ENCODE peak calls at places on chromosomes 11 and 22, in five cellular contexts. One of them, this sample, is unnamed.

GRCh38 chr11:44037658-44037998 is 10.2 kb upstream of the ACCSL start:
- DNase-seq in H9: peak; percentile 1
- DNase-seq in H1: peak; percentile 19
- DNase-seq in trophoblast cell: no peak
- DNase-seq in neuronal stem cell: no peak
- DNase-seq in this sample: no peak

GRCh38 chr11:61580292-61580888 is 486 bp downstream of the SYT7 start:
- DNase-seq in H9: no peak
- DNase-seq in H1: peak; percentile 71
- DNase-seq in trophoblast cell: peak; percentile 21
- DNase-seq in neuronal stem cell: no peak
- DNase-seq in this sample: no peak

GRCh38 chr11:114215871-114216803 is 80.1 kb upstream of the NNMT start:
- DNase-seq in H9: no peak
- DNase-seq in H1: no peak
- DNase-seq in trophoblast cell: no peak
- DNase-seq in neuronal stem cell: no peak
- DNase-seq in this sample: no peak

GRCh38 chr22:47376901-47377520 is 614.6 kb downstream of the TBC1D22A start:
- DNase-seq in H9: no peak
- DNase-seq in H1: no peak
- DNase-seq in trophoblast cell: no peak
- DNase-seq in neuronal stem cell: no peak
- DNase-seq in this sample: no peak

GRCh38 chr11:1750481-1750839 is at the start of gene IFITM10:
- DNase-seq in H9: no peak
- DNase-seq in H1: peak; percentile 71
- DNase-seq in trophoblast cell: no peak
- DNase-seq in neuronal stem cell: no peak
- DNase-seq in this sample: no peak

GRCh38 chr22:31491218-31491962 is 1.7 kb upstream of the EIF4ENIF1 start:
- DNase-seq in H9: peak; percentile 31
- DNase-seq in H1: no peak
- DNase-seq in trophoblast cell: no peak
- DNase-seq in neuronal stem cell: peak; percentile 59
- DNase-seq in this sample: no peak

GRCh38 chr22:50525991-50526848 is 822 bp upstream of the SCO2 start:
- DNase-seq in H9: peak; percentile 73
- DNase-seq in H1: peak; percentile 85
- DNase-seq in trophoblast cell: peak; percentile 97
- DNase-seq in neuronal stem cell: peak; percentile 75
- DNase-seq in this sample: peak; percentile 83

GRCh38 chr11:126637800-126638175 is 282.3 kb downstream of the ST3GAL4 start:
- DNase-seq in H9: no peak
- DNase-seq in H1: no peak
- DNase-seq in trophoblast cell: peak; percentile 86
- DNase-seq in neuronal stem cell: no peak
- DNase-seq in this sample: no peak

GRCh38 chr11:3052109-3052479 is 5.1 kb downstream of the CARS1 start:
- DNase-seq in H9: no peak
- DNase-seq in H1: no peak
- DNase-seq in trophoblast cell: no peak
- DNase-seq in neuronal stem cell: no peak
- DNase-seq in this sample: no peak

GRCh38 chr22:39960791-39961746 is 872 bp downstream of the TMA7B start:
- DNase-seq in H9: no peak
- DNase-seq in H1: no peak
- DNase-seq in trophoblast cell: peak; percentile 23
- DNase-seq in neuronal stem cell: no peak
- DNase-seq in this sample: peak; percentile 98

GRCh38 chr22:46791201-46791731 is 28.8 kb downstream of the TBC1D22A start:
- DNase-seq in H9: no peak
- DNase-seq in H1: no peak
- DNase-seq in trophoblast cell: peak; percentile 26
- DNase-seq in neuronal stem cell: no peak
- DNase-seq in this sample: peak; percentile 36

GRCh38 chr11:2202071-2202899 is 30.7 kb upstream of the TH start:
- DNase-seq in H9: no peak
- DNase-seq in H1: no peak
- DNase-seq in trophoblast cell: peak; percentile 99
- DNase-seq in neuronal stem cell: no peak
- DNase-seq in this sample: no peak

GRCh38 chr11:116379185-116379828 is 393.5 kb downstream of the BUD13 start:
- DNase-seq in H9: peak; percentile 43
- DNase-seq in H1: peak; percentile 81
- DNase-seq in trophoblast cell: peak; percentile 50
- DNase-seq in neuronal stem cell: peak; percentile 66
- DNase-seq in this sample: peak; percentile 1

GRCh38 chr11:38784164-38784563 is 2186.1 kb upstream of the RAG2 start:
- DNase-seq in H9: no peak
- DNase-seq in H1: no peak
- DNase-seq in trophoblast cell: no peak
- DNase-seq in neuronal stem cell: no peak
- DNase-seq in this sample: no peak

GRCh38 chr11:103959279-103959930 is 77.0 kb upstream of the DDI1 start:
- DNase-seq in H9: no peak
- DNase-seq in H1: no peak
- DNase-seq in trophoblast cell: no peak
- DNase-seq in neuronal stem cell: no peak
- DNase-seq in this sample: peak; percentile 42

GRCh38 chr22:17773606-17774205 is 563 bp downstream of the BID start:
- DNase-seq in H9: peak; percentile 78
- DNase-seq in H1: peak; percentile 81
- DNase-seq in trophoblast cell: peak; percentile 52
- DNase-seq in neuronal stem cell: peak; percentile 67
- DNase-seq in this sample: peak; percentile 46

GRCh38 chr11:14642873-14643696 is 519 bp upstream of the PDE3B start:
- DNase-seq in H9: no peak
- DNase-seq in H1: no peak
- DNase-seq in trophoblast cell: no peak
- DNase-seq in neuronal stem cell: no peak
- DNase-seq in this sample: no peak

GRCh38 chr11:30585892-30586250 is 282 bp downstream of the MPPED2 start:
- DNase-seq in H9: peak; percentile 51
- DNase-seq in H1: no peak
- DNase-seq in trophoblast cell: no peak
- DNase-seq in neuronal stem cell: no peak
- DNase-seq in this sample: no peak

GRCh38 chr22:44378380-44378779 is 65.6 kb upstream of the SHISAL1 start:
- DNase-seq in H9: no peak
- DNase-seq in H1: no peak
- DNase-seq in trophoblast cell: no peak
- DNase-seq in neuronal stem cell: no peak
- DNase-seq in this sample: no peak

GRCh38 chr11:87463486-87464102 is 425.9 kb downstream of the TMEM135 start:
- DNase-seq in H9: peak; percentile 56
- DNase-seq in H1: no peak
- DNase-seq in trophoblast cell: peak; percentile 49
- DNase-seq in neuronal stem cell: peak; percentile 27
- DNase-seq in this sample: no peak

GRCh38 chr11:35566885-35567284 is 41.5 kb upstream of the PAMR1 start:
- DNase-seq in H9: no peak
- DNase-seq in H1: no peak
- DNase-seq in trophoblast cell: no peak
- DNase-seq in neuronal stem cell: no peak
- DNase-seq in this sample: no peak

GRCh38 chr11:60862171-60862570 is 5.2 kb upstream of the ZP1 start:
- DNase-seq in H9: no peak
- DNase-seq in H1: no peak
- DNase-seq in trophoblast cell: no peak
- DNase-seq in neuronal stem cell: no peak
- DNase-seq in this sample: no peak

GRCh38 chr11:79006854-79007253 is 432.2 kb upstream of the NARS2 start:
- DNase-seq in H9: no peak
- DNase-seq in H1: no peak
- DNase-seq in trophoblast cell: no peak
- DNase-seq in neuronal stem cell: no peak
- DNase-seq in this sample: no peak

GRCh38 chr11:48034926-48035876 is 54.8 kb downstream of the PTPRJ start:
- DNase-seq in H9: no peak
- DNase-seq in H1: no peak
- DNase-seq in trophoblast cell: no peak
- DNase-seq in neuronal stem cell: no peak
- DNase-seq in this sample: no peak

GRCh38 chr11:124977006-124977405 is 23.0 kb downstream of the CCDC15 start:
- DNase-seq in H9: no peak
- DNase-seq in H1: no peak
- DNase-seq in trophoblast cell: no peak
- DNase-seq in neuronal stem cell: no peak
- DNase-seq in this sample: no peak

GRCh38 chr22:32801436-32802290 is at the start of gene TIMP3:
- DNase-seq in H9: peak; percentile 86
- DNase-seq in H1: peak; percentile 89
- DNase-seq in trophoblast cell: peak; percentile 65
- DNase-seq in neuronal stem cell: peak; percentile 69
- DNase-seq in this sample: peak; percentile 86

GRCh38 chr11:68099474-68100405 is 21.4 kb downstream of the CHKA start:
- DNase-seq in H9: no peak
- DNase-seq in H1: no peak
- DNase-seq in trophoblast cell: no peak
- DNase-seq in neuronal stem cell: no peak
- DNase-seq in this sample: no peak

GRCh38 chr11:446886-447285 is 3.2 kb upstream of the PTDSS2 start:
- DNase-seq in H9: no peak
- DNase-seq in H1: no peak
- DNase-seq in trophoblast cell: no peak
- DNase-seq in neuronal stem cell: no peak
- DNase-seq in this sample: no peak

GRCh38 chr11:5701184-5701583 is 11.6 kb downstream of the TRIM22 start:
- DNase-seq in H9: no peak
- DNase-seq in H1: no peak
- DNase-seq in trophoblast cell: no peak
- DNase-seq in neuronal stem cell: no peak
- DNase-seq in this sample: no peak

GRCh38 chr11:64675417-64676252 is 47.4 kb downstream of the NRXN2 start:
- DNase-seq in H9: no peak
- DNase-seq in H1: no peak
- DNase-seq in trophoblast cell: peak; percentile 16
- DNase-seq in neuronal stem cell: no peak
- DNase-seq in this sample: peak; percentile 92

GRCh38 chr11:29184939-29185890 is 831.6 kb downstream of the KCNA4 start:
- DNase-seq in H9: no peak
- DNase-seq in H1: no peak
- DNase-seq in trophoblast cell: no peak
- DNase-seq in neuronal stem cell: no peak
- DNase-seq in this sample: peak; percentile 93

GRCh38 chr11:108170191-108170590 is 48.8 kb downstream of the ACAT1 start:
- DNase-seq in H9: no peak
- DNase-seq in H1: no peak
- DNase-seq in trophoblast cell: no peak
- DNase-seq in neuronal stem cell: no peak
- DNase-seq in this sample: no peak

GRCh38 chr11:2301631-2302272 is at the start of the genes C11orf21 and TSPAN32:
- DNase-seq in H9: no peak
- DNase-seq in H1: no peak
- DNase-seq in trophoblast cell: no peak
- DNase-seq in neuronal stem cell: no peak
- DNase-seq in this sample: peak; percentile 40

GRCh38 chr11:115616941-115617340 is 112.7 kb upstream of the CADM1 start:
- DNase-seq in H9: no peak
- DNase-seq in H1: no peak
- DNase-seq in trophoblast cell: no peak
- DNase-seq in neuronal stem cell: no peak
- DNase-seq in this sample: peak; percentile 76

GRCh38 chr22:20298803-20299735 is 20.8 kb downstream of the DGCR6L start:
- DNase-seq in H9: peak; percentile 95
- DNase-seq in H1: peak; percentile 98
- DNase-seq in trophoblast cell: peak; percentile 81
- DNase-seq in neuronal stem cell: peak; percentile 92
- DNase-seq in this sample: peak; percentile 71

DNA sequence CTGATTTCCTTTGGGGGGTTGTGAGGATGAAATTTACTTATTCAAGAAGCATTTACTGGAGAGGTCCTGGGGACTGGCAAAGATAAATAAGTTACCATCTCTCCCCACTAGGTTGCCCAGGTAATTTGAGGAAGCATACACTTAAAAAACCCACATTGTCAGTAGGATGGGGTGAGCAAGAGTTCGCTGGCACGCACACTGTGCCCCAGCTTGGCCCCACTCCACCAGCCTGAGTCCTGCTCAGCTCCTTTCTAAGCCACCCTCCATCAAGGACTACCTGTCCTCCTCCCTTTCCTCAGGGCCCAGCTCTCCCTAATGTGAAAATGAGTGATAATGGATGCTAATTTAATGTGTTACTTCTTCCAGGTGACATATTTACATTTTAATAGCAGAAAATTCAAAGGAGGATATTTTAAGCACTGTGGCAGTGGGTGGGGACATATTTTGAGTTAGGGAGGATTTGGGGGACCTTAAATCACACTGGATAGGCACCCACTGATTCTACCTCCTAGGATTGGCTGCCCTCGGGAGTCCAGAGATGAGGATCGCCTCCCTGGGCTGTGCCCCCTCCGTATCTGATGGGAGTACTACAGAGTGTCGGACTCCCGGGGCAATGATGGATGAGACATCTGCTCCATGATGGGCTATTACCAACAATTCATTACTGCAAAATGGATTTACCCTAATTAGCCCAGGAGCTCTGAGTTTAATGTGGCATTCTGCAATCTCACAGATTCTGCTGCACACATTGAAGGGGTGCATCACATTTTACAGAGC is 216.7 kb upstream of the PLET1 start:
- DNase-seq in H9: no peak
- DNase-seq in H1: no peak
- DNase-seq in trophoblast cell: no peak
- DNase-seq in neuronal stem cell: no peak
- DNase-seq in this sample: no peak
- H2BK120ac ChIP-seq in H9: no peak overlapping the region
- H2BK120ac ChIP-seq in H1: no peak overlapping the region
- H2BK120ac ChIP-seq in trophoblast cell: no peak overlapping the region
- H2BK120ac ChIP-seq in neuronal stem cell: no peak overlapping the region
- H2BK120ac ChIP-seq in this sample: no peak overlapping the region

GRCh38 chr11:118618991-118619375 is 11.6 kb downstream of the PHLDB1 start:
- DNase-seq in H9: no peak
- DNase-seq in H1: no peak
- DNase-seq in trophoblast cell: no peak
- DNase-seq in neuronal stem cell: no peak
- DNase-seq in this sample: peak; percentile 90
- H2BK12ac ChIP-seq in H9: no peak overlapping the region
- H2BK12ac ChIP-seq in H1: peak overlapping the region; percentile 75
- H2BK12ac ChIP-seq in trophoblast cell: peak overlapping the region; percentile 67
- H2BK12ac ChIP-seq in neuronal stem cell: peak overlapping the region; percentile 63
- H2BK12ac ChIP-seq in this sample: peak overlapping the region; percentile 97

GRCh38 chr22:26709617-26710390 is 52.4 kb downstream of the MIAT start:
- DNase-seq in H9: no peak
- DNase-seq in H1: no peak
- DNase-seq in trophoblast cell: peak; percentile 82
- DNase-seq in neuronal stem cell: no peak
- DNase-seq in this sample: peak; percentile 66
- H4K8ac ChIP-seq in H9: no peak overlapping the region
- H4K8ac ChIP-seq in H1: no peak overlapping the region
- H4K8ac ChIP-seq in trophoblast cell: no peak overlapping the region
- H4K8ac ChIP-seq in neuronal stem cell: no peak overlapping the region
- H4K8ac ChIP-seq in this sample: no peak overlapping the region

DNA sequence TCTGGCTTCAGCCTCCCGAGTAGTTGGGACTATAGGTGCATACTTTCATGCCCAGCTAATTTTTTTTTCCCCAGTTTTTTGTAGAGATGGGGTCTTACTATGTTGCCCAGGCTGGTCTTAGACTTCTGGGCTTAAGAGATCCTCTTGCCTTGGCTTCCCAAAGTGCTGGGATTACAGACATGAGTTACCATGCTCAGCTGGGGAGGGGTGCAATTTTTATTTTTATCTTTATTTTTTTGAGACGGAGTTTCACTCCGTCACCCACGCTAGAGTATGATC is 49.7 kb upstream of the A4GALT start:
- DNase-seq in H9: no peak
- DNase-seq in H1: no peak
- DNase-seq in trophoblast cell: no peak
- DNase-seq in neuronal stem cell: no peak
- DNase-seq in this sample: no peak
- H2BK120ac ChIP-seq in H9: no peak overlapping the region
- H2BK120ac ChIP-seq in H1: no peak overlapping the region
- H2BK120ac ChIP-seq in trophoblast cell: no peak overlapping the region
- H2BK120ac ChIP-seq in neuronal stem cell: no peak overlapping the region
- H2BK120ac ChIP-seq in this sample: no peak overlapping the region

This sample was measured in mesenchymal stem cell.